ENCODE peak calls at places on chromosomes 7 and 10, in nine cellular contexts. One of them, this sample, is unnamed. For H3K9me3, the result is how much of the 10 kb centered on the place peaks cover.

GRCh38 chr7:25775999-25776736 is 375.8 kb upstream of the NFE2L3 start:
- DNase-seq in HCT116: no peak
- DNase-seq in tibial artery: no peak
- DNase-seq in adrenal gland: no peak
- DNase-seq in colonic mucosa: no peak
- DNase-seq in PC-9: no peak
- DNase-seq in ovary: no peak
- DNase-seq in psoas muscle: no peak
- DNase-seq in uterus: no peak
- DNase-seq in this sample: no peak

GRCh38 chr10:10872035-10872673 is 145.5 kb upstream of the CELF2 start:
- DNase-seq in HCT116: no peak
- DNase-seq in tibial artery: no peak
- DNase-seq in adrenal gland: no peak
- DNase-seq in colonic mucosa: no peak
- DNase-seq in PC-9: peak
- DNase-seq in ovary: no peak
- DNase-seq in psoas muscle: no peak
- DNase-seq in uterus: peak
- DNase-seq in this sample: no peak

GRCh38 chr7:36440880-36441279 is 51.2 kb downstream of the ANLN start:
- DNase-seq in HCT116: peak
- DNase-seq in tibial artery: no peak
- DNase-seq in adrenal gland: no peak
- DNase-seq in colonic mucosa: no peak
- DNase-seq in PC-9: no peak
- DNase-seq in ovary: no peak
- DNase-seq in psoas muscle: no peak
- DNase-seq in uterus: no peak
- DNase-seq in this sample: no peak

GRCh38 chr10:71968553-71969474 is 4.6 kb downstream of the CHST3 start:
- DNase-seq in HCT116: no peak
- DNase-seq in tibial artery: no peak
- DNase-seq in adrenal gland: no peak
- DNase-seq in colonic mucosa: no peak
- DNase-seq in PC-9: peak
- DNase-seq in ovary: no peak
- DNase-seq in psoas muscle: no peak
- DNase-seq in uterus: no peak
- DNase-seq in this sample: no peak

GRCh38 chr7:82593780-82594179 is 150.2 kb upstream of the CACNA2D1 start:
- DNase-seq in HCT116: no peak
- DNase-seq in tibial artery: no peak
- DNase-seq in adrenal gland: no peak
- DNase-seq in colonic mucosa: no peak
- DNase-seq in PC-9: no peak
- DNase-seq in ovary: no peak
- DNase-seq in psoas muscle: no peak
- DNase-seq in uterus: no peak
- DNase-seq in this sample: no peak

GRCh38 chr7:37660614-37661013 is 23.0 kb upstream of the GPR141 start:
- DNase-seq in HCT116: no peak
- DNase-seq in tibial artery: no peak
- DNase-seq in adrenal gland: no peak
- DNase-seq in colonic mucosa: no peak
- DNase-seq in PC-9: no peak
- DNase-seq in ovary: no peak
- DNase-seq in psoas muscle: no peak
- DNase-seq in uterus: no peak
- DNase-seq in this sample: no peak

GRCh38 chr10:43857206-43857952 is 208.7 kb upstream of the ZNF32 start:
- DNase-seq in HCT116: no peak
- DNase-seq in tibial artery: no peak
- DNase-seq in adrenal gland: no peak
- DNase-seq in colonic mucosa: no peak
- DNase-seq in PC-9: peak
- DNase-seq in ovary: no peak
- DNase-seq in psoas muscle: no peak
- DNase-seq in uterus: no peak
- DNase-seq in this sample: no peak

GRCh38 chr7:11127988-11128387 is 154.3 kb downstream of the PHF14 start:
- DNase-seq in HCT116: no peak
- DNase-seq in tibial artery: no peak
- DNase-seq in adrenal gland: no peak
- DNase-seq in colonic mucosa: no peak
- DNase-seq in PC-9: no peak
- DNase-seq in ovary: no peak
- DNase-seq in psoas muscle: no peak
- DNase-seq in uterus: no peak
- DNase-seq in this sample: no peak

GRCh38 chr7:9889557-9889956 is 1084.1 kb upstream of the PHF14 start:
- DNase-seq in HCT116: no peak
- DNase-seq in tibial artery: no peak
- DNase-seq in adrenal gland: no peak
- DNase-seq in colonic mucosa: no peak
- DNase-seq in PC-9: no peak
- DNase-seq in ovary: no peak
- DNase-seq in psoas muscle: no peak
- DNase-seq in uterus: no peak
- DNase-seq in this sample: no peak

GRCh38 chr10:15780353-15781135 is 60.8 kb upstream of the ITGA8 start:
- DNase-seq in HCT116: no peak
- DNase-seq in tibial artery: peak
- DNase-seq in adrenal gland: no peak
- DNase-seq in colonic mucosa: no peak
- DNase-seq in PC-9: no peak
- DNase-seq in ovary: peak
- DNase-seq in psoas muscle: peak
- DNase-seq in uterus: peak
- DNase-seq in this sample: no peak

GRCh38 chr7:135801877-135802276 is 53.3 kb upstream of the FAM180A start:
- DNase-seq in HCT116: no peak
- DNase-seq in tibial artery: no peak
- DNase-seq in adrenal gland: no peak
- DNase-seq in colonic mucosa: no peak
- DNase-seq in PC-9: no peak
- DNase-seq in ovary: no peak
- DNase-seq in psoas muscle: no peak
- DNase-seq in uterus: no peak
- DNase-seq in this sample: no peak

GRCh38 chr7:67917118-67917755 is 920.6 kb downstream of the TYW1 start:
- DNase-seq in HCT116: no peak
- DNase-seq in tibial artery: no peak
- DNase-seq in adrenal gland: no peak
- DNase-seq in colonic mucosa: no peak
- DNase-seq in PC-9: no peak
- DNase-seq in ovary: no peak
- DNase-seq in psoas muscle: no peak
- DNase-seq in uterus: no peak
- DNase-seq in this sample: no peak

GRCh38 chr10:44974628-44975431 is 3.8 kb downstream of the DEPP1 start:
- DNase-seq in HCT116: peak
- DNase-seq in tibial artery: peak
- DNase-seq in adrenal gland: peak
- DNase-seq in colonic mucosa: peak
- DNase-seq in PC-9: peak
- DNase-seq in ovary: peak
- DNase-seq in psoas muscle: peak
- DNase-seq in uterus: peak
- DNase-seq in this sample: no peak

GRCh38 chr7:27161721-27162547 is 3.4 kb downstream of the HOXA9 start:
- DNase-seq in HCT116: no peak
- DNase-seq in tibial artery: peak
- DNase-seq in adrenal gland: no peak
- DNase-seq in colonic mucosa: no peak
- DNase-seq in PC-9: no peak
- DNase-seq in ovary: peak
- DNase-seq in psoas muscle: peak
- DNase-seq in uterus: peak
- DNase-seq in this sample: no peak

GRCh38 chr7:37311282-37311868 is 137.3 kb downstream of the ELMO1 start:
- DNase-seq in HCT116: no peak
- DNase-seq in tibial artery: no peak
- DNase-seq in adrenal gland: no peak
- DNase-seq in colonic mucosa: no peak
- DNase-seq in PC-9: no peak
- DNase-seq in ovary: no peak
- DNase-seq in psoas muscle: peak
- DNase-seq in uterus: no peak
- DNase-seq in this sample: no peak

GRCh38 chr7:79452032-79452494 is 1.4 kb downstream of the MAGI2 start:
- DNase-seq in HCT116: no peak
- DNase-seq in tibial artery: peak
- DNase-seq in adrenal gland: peak
- DNase-seq in colonic mucosa: peak
- DNase-seq in PC-9: peak
- DNase-seq in ovary: peak
- DNase-seq in psoas muscle: peak
- DNase-seq in uterus: peak
- DNase-seq in this sample: no peak

GRCh38 chr10:79005126-79005820 is 63.5 kb upstream of the ZMIZ1 start:
- DNase-seq in HCT116: no peak
- DNase-seq in tibial artery: no peak
- DNase-seq in adrenal gland: no peak
- DNase-seq in colonic mucosa: no peak
- DNase-seq in PC-9: no peak
- DNase-seq in ovary: no peak
- DNase-seq in psoas muscle: peak
- DNase-seq in uterus: no peak
- DNase-seq in this sample: no peak

GRCh38 chr7:149822353-149822943 is 15.7 kb upstream of the ZNF862 start:
- DNase-seq in HCT116: no peak
- DNase-seq in tibial artery: no peak
- DNase-seq in adrenal gland: no peak
- DNase-seq in colonic mucosa: no peak
- DNase-seq in PC-9: no peak
- DNase-seq in ovary: no peak
- DNase-seq in psoas muscle: peak
- DNase-seq in uterus: no peak
- DNase-seq in this sample: no peak

GRCh38 chr10:110859947-110860376 is 11.8 kb upstream of the PDCD4 start:
- DNase-seq in HCT116: no peak
- DNase-seq in tibial artery: no peak
- DNase-seq in adrenal gland: no peak
- DNase-seq in colonic mucosa: peak
- DNase-seq in PC-9: no peak
- DNase-seq in ovary: no peak
- DNase-seq in psoas muscle: no peak
- DNase-seq in uterus: no peak
- DNase-seq in this sample: no peak

GRCh38 chr10:72509206-72509799 is 116.6 kb downstream of the MICU1 start:
- DNase-seq in HCT116: no peak
- DNase-seq in tibial artery: no peak
- DNase-seq in adrenal gland: no peak
- DNase-seq in colonic mucosa: no peak
- DNase-seq in PC-9: no peak
- DNase-seq in ovary: no peak
- DNase-seq in psoas muscle: no peak
- DNase-seq in uterus: no peak
- DNase-seq in this sample: no peak

GRCh38 chr10:69908071-69908470 is 106.4 kb downstream of the COL13A1 start:
- DNase-seq in HCT116: no peak
- DNase-seq in tibial artery: no peak
- DNase-seq in adrenal gland: no peak
- DNase-seq in colonic mucosa: no peak
- DNase-seq in PC-9: no peak
- DNase-seq in ovary: no peak
- DNase-seq in psoas muscle: no peak
- DNase-seq in uterus: no peak
- DNase-seq in this sample: no peak

GRCh38 chr10:45437587-45438456 is 63.8 kb downstream of the ALOX5 start:
- DNase-seq in HCT116: no peak
- DNase-seq in tibial artery: no peak
- DNase-seq in adrenal gland: no peak
- DNase-seq in colonic mucosa: no peak
- DNase-seq in PC-9: no peak
- DNase-seq in ovary: no peak
- DNase-seq in psoas muscle: no peak
- DNase-seq in uterus: no peak
- DNase-seq in this sample: no peak

DNA sequence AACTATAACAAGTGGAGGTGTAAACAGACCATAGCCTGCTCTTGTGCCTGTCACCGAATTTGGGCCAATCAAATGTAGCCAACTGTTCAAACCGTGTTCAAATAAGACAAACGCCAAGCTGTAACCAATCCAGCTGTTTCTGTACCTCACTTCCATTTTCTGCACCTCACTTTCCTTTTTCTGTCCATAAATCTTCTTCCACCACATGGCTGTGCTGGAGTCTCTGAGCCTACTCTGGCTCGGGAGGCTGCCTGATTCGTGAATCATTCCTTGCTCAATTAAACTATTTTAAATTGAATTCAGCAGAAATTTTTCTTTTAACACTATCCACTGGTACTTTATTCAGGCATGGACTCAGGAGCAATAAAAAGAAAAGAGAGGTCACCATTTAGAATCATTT is 29.9 kb upstream of the COL1A2 start:
- DNase-seq in HCT116: no peak
- DNase-seq in tibial artery: no peak
- DNase-seq in adrenal gland: no peak
- DNase-seq in colonic mucosa: no peak
- DNase-seq in PC-9: no peak
- DNase-seq in ovary: no peak
- DNase-seq in psoas muscle: no peak
- DNase-seq in uterus: no peak
- DNase-seq in this sample: no peak
- H3K4me3 ChIP-seq in HCT116: no peak
- H3K4me3 ChIP-seq in tibial artery: no peak
- H3K4me3 ChIP-seq in adrenal gland: no peak
- H3K4me3 ChIP-seq in colonic mucosa: no peak
- H3K4me3 ChIP-seq in PC-9: no peak
- H3K4me3 ChIP-seq in ovary: no peak
- H3K4me3 ChIP-seq in psoas muscle: no peak
- H3K4me3 ChIP-seq in uterus: no peak
- H3K4me3 ChIP-seq in this sample: no peak

GRCh38 chr7:3575753-3576531 is 274.9 kb downstream of the SDK1 start:
- DNase-seq in HCT116: no peak
- DNase-seq in tibial artery: no peak
- DNase-seq in adrenal gland: no peak
- DNase-seq in colonic mucosa: peak
- DNase-seq in PC-9: no peak
- DNase-seq in ovary: no peak
- DNase-seq in psoas muscle: no peak
- DNase-seq in uterus: no peak
- DNase-seq in this sample: no peak
- H3K9me3 ChIP-seq in HCT116: under half
- H3K9me3 ChIP-seq in tibial artery: under half
- H3K9me3 ChIP-seq in adrenal gland: under half
- H3K9me3 ChIP-seq in colonic mucosa: under half
- H3K9me3 ChIP-seq in PC-9: under half
- H3K9me3 ChIP-seq in ovary: under half
- H3K9me3 ChIP-seq in psoas muscle: under half
- H3K9me3 ChIP-seq in uterus: under half
- H3K9me3 ChIP-seq in this sample: under half

GRCh38 chr7:126574838-126575250 is 677.9 kb downstream of the GRM8 start:
- DNase-seq in HCT116: peak
- DNase-seq in tibial artery: no peak
- DNase-seq in adrenal gland: no peak
- DNase-seq in colonic mucosa: no peak
- DNase-seq in PC-9: peak
- DNase-seq in ovary: no peak
- DNase-seq in psoas muscle: no peak
- DNase-seq in uterus: no peak
- DNase-seq in this sample: no peak
- H3K4me3 ChIP-seq in HCT116: no peak
- H3K4me3 ChIP-seq in tibial artery: no peak
- H3K4me3 ChIP-seq in adrenal gland: no peak
- H3K4me3 ChIP-seq in colonic mucosa: no peak
- H3K4me3 ChIP-seq in PC-9: no peak
- H3K4me3 ChIP-seq in ovary: no peak
- H3K4me3 ChIP-seq in psoas muscle: no peak
- H3K4me3 ChIP-seq in uterus: no peak
- H3K4me3 ChIP-seq in this sample: no peak

GRCh38 chr7:15507708-15508107 is 54.1 kb downstream of the AGMO start:
- DNase-seq in HCT116: no peak
- DNase-seq in tibial artery: no peak
- DNase-seq in adrenal gland: no peak
- DNase-seq in colonic mucosa: no peak
- DNase-seq in PC-9: no peak
- DNase-seq in ovary: no peak
- DNase-seq in psoas muscle: no peak
- DNase-seq in uterus: no peak
- DNase-seq in this sample: no peak
- H3K9me3 ChIP-seq in HCT116: under half
- H3K9me3 ChIP-seq in tibial artery: under half
- H3K9me3 ChIP-seq in adrenal gland: under half
- H3K9me3 ChIP-seq in colonic mucosa: under half
- H3K9me3 ChIP-seq in PC-9: under half
- H3K9me3 ChIP-seq in ovary: under half
- H3K9me3 ChIP-seq in psoas muscle: under half
- H3K9me3 ChIP-seq in uterus: under half
- H3K9me3 ChIP-seq in this sample: under half